ENCODE peak calls at places on chromosomes 11 and 22, in nine cellular contexts. One of them, this sample, is unnamed.

GRCh38 chr11:87926250-87926970 is 248.8 kb downstream of the RAB38 start:
- DNase-seq in ureter: no peak
- DNase-seq in erythroblast: no peak
- DNase-seq in hypothalamus: no peak
- DNase-seq in fibroblast of pulmonary artery: peak
- DNase-seq in stomach: no peak
- DNase-seq in mesenteric fat pad: no peak
- DNase-seq in NAMALWA: no peak
- DNase-seq in A549: peak
- DNase-seq in this sample: no peak

GRCh38 chr22:50700387-50701075 is 27.9 kb downstream of the SHANK3 start:
- DNase-seq in hypothalamus: no peak
- DNase-seq in mesenteric fat pad: no peak
- DNase-seq in ureter: no peak
- DNase-seq in A549: no peak
- DNase-seq in erythroblast: no peak
- DNase-seq in NAMALWA: no peak
- DNase-seq in fibroblast of pulmonary artery: no peak
- DNase-seq in stomach: no peak
- DNase-seq in this sample: peak

GRCh38 chr11:12287374-12288211 is 89.8 kb upstream of the PARVA start:
- DNase-seq in erythroblast: no peak
- DNase-seq in mesenteric fat pad: no peak
- DNase-seq in stomach: peak
- DNase-seq in ureter: peak
- DNase-seq in A549: peak
- DNase-seq in hypothalamus: no peak
- DNase-seq in fibroblast of pulmonary artery: peak
- DNase-seq in NAMALWA: peak
- DNase-seq in this sample: peak

GRCh38 chr11:113818426-113818825 is 38.8 kb downstream of the CLDN25 start:
- DNase-seq in A549: no peak
- DNase-seq in hypothalamus: no peak
- DNase-seq in NAMALWA: no peak
- DNase-seq in erythroblast: peak
- DNase-seq in ureter: no peak
- DNase-seq in fibroblast of pulmonary artery: peak
- DNase-seq in stomach: no peak
- DNase-seq in mesenteric fat pad: no peak
- DNase-seq in this sample: no peak

GRCh38 chr11:117837791-117838190 is 13.2 kb upstream of the FXYD2 start:
- DNase-seq in hypothalamus: no peak
- DNase-seq in stomach: no peak
- DNase-seq in NAMALWA: no peak
- DNase-seq in fibroblast of pulmonary artery: no peak
- DNase-seq in mesenteric fat pad: peak
- DNase-seq in ureter: peak
- DNase-seq in A549: no peak
- DNase-seq in erythroblast: no peak
- DNase-seq in this sample: no peak

GRCh38 chr22:37328017-37328416 is 45.7 kb downstream of the CYTH4 start:
- DNase-seq in erythroblast: no peak
- DNase-seq in mesenteric fat pad: no peak
- DNase-seq in ureter: no peak
- DNase-seq in fibroblast of pulmonary artery: peak
- DNase-seq in NAMALWA: no peak
- DNase-seq in hypothalamus: no peak
- DNase-seq in A549: peak
- DNase-seq in stomach: no peak
- DNase-seq in this sample: peak

GRCh38 chr22:46036558-46037408 is 59.8 kb upstream of the WNT7B start:
- DNase-seq in stomach: peak
- DNase-seq in NAMALWA: peak
- DNase-seq in A549: peak
- DNase-seq in erythroblast: peak
- DNase-seq in fibroblast of pulmonary artery: no peak
- DNase-seq in hypothalamus: no peak
- DNase-seq in mesenteric fat pad: peak
- DNase-seq in ureter: no peak
- DNase-seq in this sample: peak

GRCh38 chr11:72358461-72359405 is 75.6 kb downstream of the CLPB start:
- DNase-seq in fibroblast of pulmonary artery: no peak
- DNase-seq in erythroblast: no peak
- DNase-seq in hypothalamus: no peak
- DNase-seq in NAMALWA: no peak
- DNase-seq in mesenteric fat pad: no peak
- DNase-seq in A549: no peak
- DNase-seq in ureter: no peak
- DNase-seq in stomach: no peak
- DNase-seq in this sample: no peak

GRCh38 chr11:17423533-17424310 is 35.3 kb upstream of the KCNJ11 start:
- DNase-seq in A549: peak
- DNase-seq in mesenteric fat pad: no peak
- DNase-seq in hypothalamus: no peak
- DNase-seq in stomach: peak
- DNase-seq in ureter: no peak
- DNase-seq in erythroblast: no peak
- DNase-seq in NAMALWA: no peak
- DNase-seq in fibroblast of pulmonary artery: no peak
- DNase-seq in this sample: no peak

GRCh38 chr11:56932572-56933235 is 56.0 kb upstream of the OR5AK2 start:
- DNase-seq in hypothalamus: no peak
- DNase-seq in NAMALWA: no peak
- DNase-seq in fibroblast of pulmonary artery: peak
- DNase-seq in A549: peak
- DNase-seq in erythroblast: no peak
- DNase-seq in ureter: peak
- DNase-seq in mesenteric fat pad: no peak
- DNase-seq in stomach: no peak
- DNase-seq in this sample: peak

GRCh38 chr11:30586251-30587144 is at the start of gene MPPED2:
- DNase-seq in A549: peak
- DNase-seq in fibroblast of pulmonary artery: no peak
- DNase-seq in ureter: peak
- DNase-seq in mesenteric fat pad: no peak
- DNase-seq in stomach: no peak
- DNase-seq in hypothalamus: no peak
- DNase-seq in NAMALWA: no peak
- DNase-seq in erythroblast: no peak
- DNase-seq in this sample: no peak

GRCh38 chr11:73797457-73797856 is 9.8 kb downstream of the MRPL48 start:
- DNase-seq in NAMALWA: no peak
- DNase-seq in erythroblast: no peak
- DNase-seq in ureter: no peak
- DNase-seq in hypothalamus: no peak
- DNase-seq in fibroblast of pulmonary artery: no peak
- DNase-seq in mesenteric fat pad: no peak
- DNase-seq in A549: no peak
- DNase-seq in stomach: no peak
- DNase-seq in this sample: no peak

GRCh38 chr22:20186183-20186870 is 35.5 kb upstream of the CCDC188 start:
- DNase-seq in A549: peak
- DNase-seq in fibroblast of pulmonary artery: peak
- DNase-seq in erythroblast: no peak
- DNase-seq in hypothalamus: no peak
- DNase-seq in NAMALWA: peak
- DNase-seq in mesenteric fat pad: no peak
- DNase-seq in ureter: no peak
- DNase-seq in stomach: no peak
- DNase-seq in this sample: no peak

GRCh38 chr11:68433541-68433940 is 27.0 kb upstream of the PPP6R3 start:
- DNase-seq in NAMALWA: no peak
- DNase-seq in A549: no peak
- DNase-seq in hypothalamus: no peak
- DNase-seq in stomach: no peak
- DNase-seq in mesenteric fat pad: no peak
- DNase-seq in erythroblast: no peak
- DNase-seq in fibroblast of pulmonary artery: no peak
- DNase-seq in ureter: no peak
- DNase-seq in this sample: no peak

GRCh38 chr22:36395061-36395849 is 7.5 kb upstream of the MYH9 start:
- DNase-seq in hypothalamus: no peak
- DNase-seq in ureter: peak
- DNase-seq in fibroblast of pulmonary artery: no peak
- DNase-seq in stomach: peak
- DNase-seq in erythroblast: no peak
- DNase-seq in mesenteric fat pad: no peak
- DNase-seq in NAMALWA: no peak
- DNase-seq in A549: no peak
- DNase-seq in this sample: no peak

GRCh38 chr11:100622404-100622803 is 64.7 kb upstream of the ARHGAP42 start:
- DNase-seq in erythroblast: no peak
- DNase-seq in stomach: no peak
- DNase-seq in fibroblast of pulmonary artery: no peak
- DNase-seq in NAMALWA: no peak
- DNase-seq in A549: no peak
- DNase-seq in mesenteric fat pad: no peak
- DNase-seq in ureter: no peak
- DNase-seq in hypothalamus: no peak
- DNase-seq in this sample: no peak

GRCh38 chr11:64660706-64661105 is 62.3 kb downstream of the NRXN2 start:
- DNase-seq in hypothalamus: no peak
- DNase-seq in erythroblast: no peak
- DNase-seq in fibroblast of pulmonary artery: no peak
- DNase-seq in stomach: no peak
- DNase-seq in ureter: no peak
- DNase-seq in mesenteric fat pad: no peak
- DNase-seq in NAMALWA: no peak
- DNase-seq in A549: no peak
- DNase-seq in this sample: no peak

GRCh38 chr11:64537876-64538275 is 53.1 kb upstream of the SLC22A12 start:
- DNase-seq in erythroblast: no peak
- DNase-seq in mesenteric fat pad: no peak
- DNase-seq in fibroblast of pulmonary artery: no peak
- DNase-seq in NAMALWA: no peak
- DNase-seq in stomach: no peak
- DNase-seq in A549: no peak
- DNase-seq in hypothalamus: no peak
- DNase-seq in ureter: no peak
- DNase-seq in this sample: no peak

GRCh38 chr11:125404136-125404810 is 91.8 kb downstream of the FEZ1 start:
- DNase-seq in ureter: no peak
- DNase-seq in A549: no peak
- DNase-seq in mesenteric fat pad: no peak
- DNase-seq in hypothalamus: no peak
- DNase-seq in stomach: no peak
- DNase-seq in fibroblast of pulmonary artery: no peak
- DNase-seq in NAMALWA: no peak
- DNase-seq in erythroblast: no peak
- DNase-seq in this sample: no peak

GRCh38 chr11:71332046-71332445 is 79.7 kb upstream of the SHANK2 start:
- DNase-seq in hypothalamus: no peak
- DNase-seq in A549: no peak
- DNase-seq in stomach: peak
- DNase-seq in NAMALWA: no peak
- DNase-seq in ureter: no peak
- DNase-seq in fibroblast of pulmonary artery: no peak
- DNase-seq in erythroblast: no peak
- DNase-seq in mesenteric fat pad: peak
- DNase-seq in this sample: no peak

GRCh38 chr11:19432370-19433163 is 191.8 kb upstream of the E2F8 start:
- DNase-seq in erythroblast: no peak
- DNase-seq in NAMALWA: peak
- DNase-seq in A549: no peak
- DNase-seq in fibroblast of pulmonary artery: peak
- DNase-seq in hypothalamus: no peak
- DNase-seq in mesenteric fat pad: no peak
- DNase-seq in stomach: no peak
- DNase-seq in ureter: no peak
- DNase-seq in this sample: no peak

GRCh38 chr22:36134167-36134566 is 26.4 kb downstream of the APOL3 start:
- DNase-seq in fibroblast of pulmonary artery: no peak
- DNase-seq in erythroblast: no peak
- DNase-seq in mesenteric fat pad: no peak
- DNase-seq in NAMALWA: no peak
- DNase-seq in stomach: no peak
- DNase-seq in ureter: no peak
- DNase-seq in hypothalamus: no peak
- DNase-seq in A549: no peak
- DNase-seq in this sample: no peak

GRCh38 chr11:33659370-33660139 is 41.1 kb downstream of the C11orf91 start:
- DNase-seq in NAMALWA: no peak
- DNase-seq in mesenteric fat pad: no peak
- DNase-seq in erythroblast: no peak
- DNase-seq in ureter: no peak
- DNase-seq in A549: no peak
- DNase-seq in fibroblast of pulmonary artery: no peak
- DNase-seq in hypothalamus: no peak
- DNase-seq in stomach: no peak
- DNase-seq in this sample: no peak

GRCh38 chr11:9601041-9601875 is 27.8 kb downstream of the WEE1 start:
- DNase-seq in A549: no peak
- DNase-seq in ureter: no peak
- DNase-seq in fibroblast of pulmonary artery: peak
- DNase-seq in mesenteric fat pad: peak
- DNase-seq in erythroblast: no peak
- DNase-seq in NAMALWA: peak
- DNase-seq in stomach: no peak
- DNase-seq in hypothalamus: no peak
- DNase-seq in this sample: peak

GRCh38 chr22:24486501-24486921 is 8.6 kb upstream of the UPB1 start:
- DNase-seq in stomach: no peak
- DNase-seq in erythroblast: peak
- DNase-seq in NAMALWA: no peak
- DNase-seq in hypothalamus: no peak
- DNase-seq in ureter: no peak
- DNase-seq in mesenteric fat pad: no peak
- DNase-seq in A549: no peak
- DNase-seq in fibroblast of pulmonary artery: peak
- DNase-seq in this sample: peak

GRCh38 chr11:111634981-111635705 is 32.9 kb downstream of the SIK2 start:
- DNase-seq in mesenteric fat pad: no peak
- DNase-seq in hypothalamus: no peak
- DNase-seq in stomach: no peak
- DNase-seq in erythroblast: no peak
- DNase-seq in ureter: no peak
- DNase-seq in fibroblast of pulmonary artery: peak
- DNase-seq in NAMALWA: no peak
- DNase-seq in A549: no peak
- DNase-seq in this sample: no peak

GRCh38 chr22:33271390-33272161 is 213.4 kb upstream of the SYN3 start:
- DNase-seq in mesenteric fat pad: no peak
- DNase-seq in A549: no peak
- DNase-seq in NAMALWA: peak
- DNase-seq in stomach: peak
- DNase-seq in ureter: peak
- DNase-seq in hypothalamus: peak
- DNase-seq in erythroblast: no peak
- DNase-seq in fibroblast of pulmonary artery: peak
- DNase-seq in this sample: no peak

GRCh38 chr11:69813839-69814238 is 5.4 kb downstream of the FGF3 start:
- DNase-seq in hypothalamus: no peak
- DNase-seq in mesenteric fat pad: no peak
- DNase-seq in erythroblast: no peak
- DNase-seq in NAMALWA: no peak
- DNase-seq in fibroblast of pulmonary artery: no peak
- DNase-seq in stomach: no peak
- DNase-seq in A549: no peak
- DNase-seq in ureter: no peak
- DNase-seq in this sample: no peak

GRCh38 chr11:11841605-11842425 is at the start of gene USP47:
- DNase-seq in ureter: peak
- DNase-seq in fibroblast of pulmonary artery: peak
- DNase-seq in A549: peak
- DNase-seq in hypothalamus: peak
- DNase-seq in mesenteric fat pad: peak
- DNase-seq in stomach: peak
- DNase-seq in erythroblast: peak
- DNase-seq in NAMALWA: peak
- DNase-seq in this sample: peak

GRCh38 chr11:12159351-12160099 is 49.1 kb downstream of the MICAL2 start:
- DNase-seq in ureter: no peak
- DNase-seq in erythroblast: peak
- DNase-seq in A549: peak
- DNase-seq in stomach: no peak
- DNase-seq in mesenteric fat pad: no peak
- DNase-seq in NAMALWA: no peak
- DNase-seq in hypothalamus: no peak
- DNase-seq in fibroblast of pulmonary artery: peak
- DNase-seq in this sample: peak

GRCh38 chr11:11620966-11621880 is 582 bp downstream of the GALNT18 start:
- DNase-seq in NAMALWA: peak
- DNase-seq in mesenteric fat pad: no peak
- DNase-seq in stomach: peak
- DNase-seq in fibroblast of pulmonary artery: no peak
- DNase-seq in hypothalamus: no peak
- DNase-seq in A549: peak
- DNase-seq in erythroblast: peak
- DNase-seq in ureter: peak
- DNase-seq in this sample: peak